ENCODE peak calls at places on chromosome 13, in eight cellular contexts. U, V, M, S, L, O, B and Y are unnamed samples.

GRCh38 chr13:33101835-33102234 is 85.6 kb downstream of the KL start:
- DNase-seq in L (no peak), V (no peak), U (no peak), M (no peak), B (no peak), S (no peak), O (no peak), Y (no peak)

GRCh38 chr13:88085036-88085435 is 413.9 kb downstream of the SLITRK5 start:
- DNase-seq in M (no peak), U (no peak), O (no peak), B (no peak), V (no peak), S (no peak), L (no peak), Y (no peak)

GRCh38 chr13:62512194-62513141 is 1096.8 kb upstream of the PCDH20 start:
- DNase-seq in L (no peak), M (peak; percentile 42), V (peak; percentile 20), U (no peak), B (peak; percentile 9), S (peak; percentile 35), O (no peak), Y (no peak)

GRCh38 chr13:99617474-99618255 is 116.4 kb downstream of the TM9SF2 start:
- DNase-seq in V (no peak), B (peak; percentile 21), U (no peak), M (no peak), S (peak; percentile 18), O (no peak), L (no peak), Y (no peak)

GRCh38 chr13:27461940-27462584 is 11.7 kb upstream of the MTIF3 start:
- DNase-seq in V (no peak), S (no peak), O (peak; percentile 28), M (no peak), U (no peak), B (no peak), L (no peak), Y (no peak)

GRCh38 chr13:73293902-73294523 is 235.2 kb downstream of the KLF5 start:
- DNase-seq in V (no peak), O (no peak), U (no peak), L (no peak), M (no peak), S (no peak), B (peak; percentile 51), Y (no peak)

GRCh38 chr13:105878119-105878518 is 657.3 kb downstream of the EFNB2 start:
- DNase-seq in O (no peak), M (no peak), S (no peak), U (no peak), L (no peak), B (no peak), V (no peak), Y (no peak)

GRCh38 chr13:112783946-112784500 is 94.2 kb downstream of the ATP11A start:
- DNase-seq in U (no peak), S (no peak), L (no peak), M (peak; percentile 16), B (no peak), V (peak; percentile 78), O (no peak), Y (no peak)

GRCh38 chr13:31767175-31767900 is 28.0 kb downstream of the RXFP2 start:
- DNase-seq in U (peak; percentile 29), V (no peak), M (no peak), S (no peak), L (no peak), O (no peak), B (no peak), Y (no peak)

GRCh38 chr13:26460652-26461051 is 96.8 kb upstream of the WASF3 start:
- DNase-seq in V (peak; percentile 41), U (no peak), B (no peak), M (peak; percentile 42), O (no peak), L (no peak), S (no peak), Y (no peak)

GRCh38 chr13:105063676-105064075 is 1471.8 kb downstream of the EFNB2 start:
- DNase-seq in L (no peak), B (no peak), M (no peak), V (no peak), O (no peak), S (no peak), U (no peak), Y (no peak)

GRCh38 chr13:23182142-23182541 is 1.4 kb downstream of the SGCG start:
- DNase-seq in S (no peak), V (no peak), M (no peak), O (no peak), B (no peak), L (no peak), U (no peak), Y (no peak)

GRCh38 chr13:33940898-33941297 is 122.9 kb downstream of the RFC3 start:
- DNase-seq in O (no peak), L (no peak), S (no peak), M (no peak), B (no peak), U (no peak), V (no peak), Y (no peak)

GRCh38 chr13:37602743-37603381 is 4.3 kb upstream of the POSTN start:
- DNase-seq in L (no peak), V (no peak), U (no peak), B (no peak), M (no peak), S (no peak), O (no peak), Y (peak; percentile 0)

GRCh38 chr13:113373811-113374485 is 10.0 kb upstream of the GRTP1 start:
- DNase-seq in B (no peak), V (no peak), L (no peak), O (peak; percentile 73), M (no peak), S (no peak), U (no peak), Y (no peak)

GRCh38 chr13:112181336-112182051 is 114.5 kb downstream of the SOX1 start:
- DNase-seq in L (no peak), V (peak; percentile 19), U (no peak), B (no peak), M (no peak), O (peak; percentile 56), S (no peak), Y (no peak)

GRCh38 chr13:48662226-48662625 is 8.5 kb downstream of the CYSLTR2 start:
- DNase-seq in O (no peak), U (no peak), S (no peak), B (no peak), L (no peak), M (no peak), V (no peak), Y (no peak)

GRCh38 chr13:78193853-78194252 is 275.2 kb upstream of the EDNRB start:
- DNase-seq in U (no peak), L (no peak), M (no peak), B (no peak), V (no peak), S (no peak), O (no peak), Y (no peak)

DNA sequence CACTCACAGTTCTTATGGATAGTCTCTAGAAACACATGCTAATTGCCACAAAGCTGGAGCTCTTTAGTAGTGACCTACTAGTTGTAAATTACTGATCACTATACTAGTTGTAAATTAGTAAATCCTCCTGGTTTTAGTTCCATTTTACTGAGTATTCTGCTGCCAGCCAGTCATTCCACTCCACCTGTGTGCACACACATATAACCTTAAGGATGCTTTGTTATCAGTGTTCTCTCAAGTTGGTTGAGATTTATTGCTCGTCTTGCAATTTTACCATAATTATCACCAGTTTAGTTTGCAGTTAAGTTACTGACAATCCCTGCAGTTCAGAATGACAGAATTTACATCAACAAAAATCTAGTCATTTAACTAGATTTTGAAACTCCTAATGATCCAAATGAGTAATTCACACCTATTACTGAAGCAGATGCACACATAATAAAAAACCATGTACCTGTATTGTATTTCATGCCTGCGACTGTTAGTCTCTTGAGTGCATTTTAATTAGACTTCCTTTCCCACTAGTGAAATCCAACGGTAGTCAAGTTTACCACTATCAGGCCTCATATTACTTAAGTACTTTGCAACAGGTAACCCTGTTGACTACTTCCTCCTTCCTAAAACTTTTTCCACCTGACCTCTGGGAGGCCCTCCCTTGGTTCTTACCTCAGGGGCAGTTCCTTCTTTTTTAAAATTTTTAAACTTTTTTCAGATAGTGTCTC is 7.6 kb downstream of the TPT1 start:
- DNase-seq in V (no peak), B (no peak), U (no peak), M (no peak), S (no peak), O (no peak), L (no peak), Y (no peak)
- TF ChIP-seq POLR2A in V (no peak), B (no peak), U (no peak), M (no peak), S (no peak), O (no peak), L (no peak), Y (no peak)

DNA sequence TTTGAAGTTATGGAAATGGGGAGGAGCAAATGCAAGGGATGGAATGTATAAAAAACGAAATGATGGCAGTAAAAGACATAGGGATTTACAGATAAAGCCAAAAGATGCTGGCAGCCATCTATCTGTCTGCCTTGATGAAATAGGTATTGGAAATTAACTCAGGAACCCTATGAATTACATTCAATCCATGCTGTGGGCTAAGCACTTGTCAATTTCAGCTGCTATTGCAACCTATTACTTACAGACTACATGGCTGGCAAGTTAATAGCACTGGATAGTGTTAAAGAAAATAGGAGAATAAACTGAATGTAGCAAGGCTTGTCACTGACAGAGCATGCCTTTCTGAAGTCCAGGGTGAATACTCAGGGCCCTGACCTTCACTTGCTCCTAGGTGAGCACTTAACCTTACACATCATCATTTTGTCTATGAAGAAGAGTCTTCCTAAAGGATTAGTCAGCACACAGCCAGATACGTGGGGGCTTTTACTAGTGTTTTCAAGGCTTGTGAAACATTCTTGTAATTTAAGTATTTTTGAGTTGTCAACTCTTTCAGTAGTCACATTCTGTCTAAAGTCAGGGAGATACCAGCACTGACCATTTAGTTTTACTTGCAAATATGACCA is 963.5 kb downstream of the PCDH17 start:
- DNase-seq in S (no peak), B (no peak), U (no peak), M (no peak), L (no peak), V (no peak), O (no peak), Y (no peak)
- TF ChIP-seq POLR2AphosphoS5 in S (no peak), B (no peak), U (no peak), M (no peak), L (no peak), V (no peak), O (no peak), Y (no peak)

DNA sequence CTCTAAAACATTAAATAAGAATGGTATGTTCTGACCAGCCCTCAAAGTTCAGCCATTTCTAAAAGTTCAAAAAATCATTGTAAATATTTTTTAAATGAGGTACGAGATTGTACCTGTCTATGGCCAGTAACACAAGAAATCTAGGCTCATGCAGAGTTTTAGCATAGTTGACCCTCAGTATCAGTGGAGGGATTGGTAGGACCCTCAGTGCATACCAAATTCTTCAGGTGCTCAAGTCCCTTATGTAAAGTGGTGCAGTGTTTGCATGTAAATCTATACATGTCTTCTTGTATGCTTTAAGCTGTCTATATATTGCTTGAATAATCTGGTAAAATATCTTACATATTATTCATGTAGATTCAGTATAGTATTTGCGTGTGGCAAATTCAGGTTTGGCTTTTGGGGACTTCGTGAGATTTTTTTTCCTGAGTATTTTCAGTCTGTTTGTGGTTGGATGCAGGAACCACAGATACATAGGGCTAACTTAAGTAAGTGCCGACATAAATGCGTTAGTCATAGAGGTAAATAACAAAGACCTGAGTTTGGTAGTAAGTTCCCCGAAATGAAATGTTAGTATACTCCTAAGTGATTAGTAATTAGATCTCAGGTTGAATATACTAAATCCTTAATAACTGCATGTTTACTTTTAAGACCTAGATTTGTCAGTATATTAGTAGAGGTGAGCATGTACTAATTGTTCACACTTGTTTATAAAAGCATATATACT is 7.8 kb downstream of the MIR17HG start:
- DNase-seq in M (no peak), O (no peak), V (no peak), S (no peak), B (no peak), L (no peak), U (no peak), Y (no peak)
- TF ChIP-seq POLR2A in M (no peak), O (no peak), V (no peak), S (no peak), B (no peak), L (no peak), U (no peak), Y (peak; percentile 75)

GRCh38 chr13:59494560-59494970 is 669.2 kb downstream of the DIAPH3 start:
- DNase-seq in L (no peak), U (no peak), O (no peak), V (no peak), M (no peak), B (no peak), S (no peak), Y (no peak)
- TF ChIP-seq POLR2AphosphoS5 in L (no peak), U (no peak), O (no peak), V (no peak), M (no peak), B (no peak), S (no peak), Y (no peak)